ENCODE peak calls at places on chromosomes 4 and X, in eight cellular contexts. B is lower lobe of right lung; T is CD8-positive, alpha-beta T cell; S is K562; X is GM23338; A is right atrium auricular region; G is dorsolateral prefrontal cortex; V is right cardiac atrium. E is an unnamed sample.

GRCh38 chrX:63436865-63437264 is 85.7 kb upstream of the SPIN4 start:
- DNase-seq in B (no peak), T (no peak), S (no peak), X (no peak), A (no peak), G (no peak), V (no peak), E (no peak)

GRCh38 chr4:21765810-21766407 is 182.7 kb downstream of the KCNIP4 start:
- DNase-seq in B (no peak), T (no peak), S (peak; percentile 21), X (peak; percentile 89), A (no peak), G (no peak), V (no peak), E (peak; percentile 2)

GRCh38 chrX:30712214-30712613 is 59.0 kb downstream of the GK start:
- DNase-seq in B (no peak), T (no peak), S (no peak), X (no peak), A (no peak), G (no peak), V (no peak), E (no peak)

GRCh38 chrX:135324463-135324862 is 15.2 kb downstream of the ETDC start:
- DNase-seq in B (no peak), T (no peak), S (no peak), X (no peak), A (no peak), G (no peak), V (no peak), E (no peak)

GRCh38 chr4:32589853-32590252 is 1869.7 kb downstream of the PCDH7 start:
- DNase-seq in B (no peak), T (no peak), S (no peak), X (no peak), A (no peak), G (no peak), V (no peak), E (no peak)

GRCh38 chr4:71026086-71026485 is 32.6 kb downstream of the DCK start:
- DNase-seq in B (no peak), T (no peak), S (peak; percentile 59), X (no peak), A (no peak), G (no peak), V (no peak), E (no peak)

GRCh38 chr4:177448850-177449249 is 6.6 kb upstream of the AGA start:
- DNase-seq in B (no peak), T (no peak), S (no peak), X (no peak), A (no peak), G (no peak), V (no peak), E (no peak)

GRCh38 chr4:100742045-100742444 is 224.2 kb upstream of the EMCN start:
- DNase-seq in B (no peak), T (no peak), S (no peak), X (peak; percentile 50), A (no peak), G (no peak), V (no peak), E (no peak)

GRCh38 chr4:4461850-4462249 is 74.9 kb downstream of the NSG1 start:
- DNase-seq in B (no peak), T (peak; percentile 68), S (no peak), X (no peak), A (no peak), G (no peak), V (no peak), E (no peak)

GRCh38 chr4:75727073-75727472 is 2.7 kb downstream of the USO1 start:
- DNase-seq in B (no peak), T (no peak), S (no peak), X (no peak), A (no peak), G (no peak), V (no peak), E (no peak)
- H3K27ac ChIP-seq in B (no peak overlapping the region), T (no peak overlapping the region), S (no peak overlapping the region), X (no peak overlapping the region), A (peak overlapping the region; percentile 97), G (no peak overlapping the region), V (no peak overlapping the region), E (no peak overlapping the region)

GRCh38 chr4:2259036-2259540 is 2.8 kb downstream of the MXD4 start:
- DNase-seq in B (peak; percentile 44), T (no peak), S (no peak), X (no peak), A (no peak), G (peak; percentile 41), V (peak; percentile 23), E (no peak)

GRCh38 chr4:2258091-2259035 is 3.5 kb downstream of the MXD4 start:
- DNase-seq in B (peak; percentile 43), T (no peak), S (no peak), X (no peak), A (peak; percentile 56), G (peak; percentile 33), V (peak; percentile 14), E (no peak)

GRCh38 chr4:2261110-2261852 is 628 bp downstream of the MXD4 start:
- DNase-seq in B (peak; percentile 76), T (peak; percentile 70), S (peak; percentile 70), X (peak; percentile 68), A (no peak), G (peak; percentile 62), V (peak; percentile 61), E (no peak)

GRCh38 chr4:2260336-2261109 is 1.4 kb downstream of the MXD4 start:
- DNase-seq in B (peak; percentile 47), T (no peak), S (no peak), X (no peak), A (peak; percentile 59), G (peak; percentile 43), V (peak; percentile 26), E (no peak)

GRCh38 chr4:2259541-2260267 is 2.2 kb downstream of the MXD4 start:
- DNase-seq in B (peak; percentile 34), T (no peak), S (no peak), X (no peak), A (peak; percentile 57), G (peak; percentile 39), V (peak; percentile 14), E (no peak)
- H3K27ac ChIP-seq in B (peak overlapping the region; percentile 87), T (no peak overlapping the region), S (no peak overlapping the region), X (no peak overlapping the region), A (peak overlapping the region; percentile 93), G (peak overlapping the region; percentile 93), V (no peak overlapping the region), E (peak overlapping the region; percentile 80)

GRCh38 chr4:125389713-125390112 is 75.0 kb downstream of the FAT4 start:
- DNase-seq in B (no peak), T (no peak), S (no peak), X (no peak), A (no peak), G (no peak), V (no peak), E (no peak)

GRCh38 chr4:125390727-125391126 is 76.0 kb downstream of the FAT4 start:
- DNase-seq in B (no peak), T (no peak), S (no peak), X (no peak), A (no peak), G (no peak), V (no peak), E (no peak)

GRCh38 chr4:125388653-125389052 is 73.9 kb downstream of the FAT4 start:
- DNase-seq in B (no peak), T (no peak), S (no peak), X (no peak), A (no peak), G (no peak), V (no peak), E (no peak)

GRCh38 chr4:125390126-125390525 is 75.4 kb downstream of the FAT4 start:
- DNase-seq in B (no peak), T (no peak), S (no peak), X (no peak), A (no peak), G (no peak), V (no peak), E (no peak)

DNA sequence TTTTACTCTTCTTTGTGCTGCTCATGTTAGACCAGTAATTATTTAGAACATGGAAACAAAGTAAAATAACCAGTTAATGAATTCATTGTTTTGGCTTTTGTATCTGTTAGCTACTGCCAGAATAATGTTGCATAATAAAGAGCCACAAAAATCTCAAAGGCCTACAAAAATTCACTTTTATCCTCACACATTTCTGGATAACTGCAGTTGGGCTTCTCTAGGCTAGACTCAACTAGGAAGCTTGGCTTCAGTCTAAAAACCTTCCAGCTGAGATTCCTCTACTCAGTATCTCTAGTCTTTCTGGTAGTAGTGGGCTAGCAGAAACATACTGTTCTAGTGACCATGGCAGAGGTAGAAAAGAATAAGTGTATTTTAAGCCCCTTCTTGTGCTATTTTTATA is 73.0 kb downstream of the FAT4 start:
- DNase-seq in B (no peak), T (no peak), S (no peak), X (no peak), A (no peak), G (no peak), V (no peak), E (no peak)
- H3K27ac ChIP-seq in B (peak overlapping the region; percentile 31), T (no peak overlapping the region), S (no peak overlapping the region), X (no peak overlapping the region), A (no peak overlapping the region), G (no peak overlapping the region), V (no peak overlapping the region), E (no peak overlapping the region)

GRCh38 chrX:111095974-111096870 is at the start of gene PAK3:
- DNase-seq in B (peak; percentile 37), T (no peak), S (no peak), X (peak; percentile 72), A (no peak), G (peak; percentile 57), V (peak; percentile 28), E (no peak)
- H3K27ac ChIP-seq in B (no peak within 1 kb of the TSS), T (no peak within 1 kb of the TSS), S (no peak within 1 kb of the TSS), X (no peak within 1 kb of the TSS), A (no peak within 1 kb of the TSS), G (peak within 1 kb of the TSS; percentile 67), V (no peak within 1 kb of the TSS), E (no peak within 1 kb of the TSS)

E was measured in substantia nigra.